ENCODE peak calls at places on chromosomes 6 and 20, in seven cellular contexts. One of them, this sample, is unnamed.
A peak's percentile ranks its signal among the peaks of the same experiment; 100 is the strongest.

GRCh38 chr20:33328157-33328556 is 45.1 kb downstream of the BPIFB1 start:
- DNase-seq in suprapubic skin: no peak
- DNase-seq in prostate gland: no peak
- DNase-seq in SK-N-SH: no peak
- DNase-seq in sigmoid colon: no peak
- DNase-seq in Panc1: no peak
- DNase-seq in GM23338: no peak
- DNase-seq in this sample: no peak

GRCh38 chr6:67630146-67630545 is 1004.9 kb upstream of the ADGRB3 start:
- DNase-seq in suprapubic skin: no peak
- DNase-seq in prostate gland: no peak
- DNase-seq in SK-N-SH: no peak
- DNase-seq in sigmoid colon: no peak
- DNase-seq in Panc1: no peak
- DNase-seq in GM23338: no peak
- DNase-seq in this sample: no peak

GRCh38 chr6:169884158-169884557 is 132.7 kb downstream of the ERMARD start:
- DNase-seq in suprapubic skin: no peak
- DNase-seq in prostate gland: no peak
- DNase-seq in SK-N-SH: peak; percentile 1
- DNase-seq in sigmoid colon: no peak
- DNase-seq in Panc1: no peak
- DNase-seq in GM23338: no peak
- DNase-seq in this sample: no peak

GRCh38 chr20:58393299-58393698 is 4.3 kb downstream of the VAPB start:
- DNase-seq in suprapubic skin: no peak
- DNase-seq in prostate gland: no peak
- DNase-seq in SK-N-SH: no peak
- DNase-seq in sigmoid colon: no peak
- DNase-seq in Panc1: no peak
- DNase-seq in GM23338: no peak
- DNase-seq in this sample: no peak

GRCh38 chr6:141309295-141309694 is 823.4 kb upstream of the GJE1 start:
- DNase-seq in suprapubic skin: no peak
- DNase-seq in prostate gland: no peak
- DNase-seq in SK-N-SH: no peak
- DNase-seq in sigmoid colon: no peak
- DNase-seq in Panc1: no peak
- DNase-seq in GM23338: peak; percentile 43
- DNase-seq in this sample: no peak

GRCh38 chr6:90502866-90503407 is 83.9 kb downstream of the MAP3K7 start:
- DNase-seq in suprapubic skin: no peak
- DNase-seq in prostate gland: no peak
- DNase-seq in SK-N-SH: no peak
- DNase-seq in sigmoid colon: no peak
- DNase-seq in Panc1: no peak
- DNase-seq in GM23338: peak; percentile 77
- DNase-seq in this sample: no peak

GRCh38 chr6:170049641-170050491 is 241.0 kb downstream of the DLL1 start:
- DNase-seq in suprapubic skin: peak; percentile 89
- DNase-seq in prostate gland: peak; percentile 48
- DNase-seq in SK-N-SH: peak; percentile 56
- DNase-seq in sigmoid colon: peak; percentile 99
- DNase-seq in Panc1: no peak
- DNase-seq in GM23338: no peak
- DNase-seq in this sample: no peak

GRCh38 chr6:128131566-128131965 is 230.7 kb upstream of the THEMIS start:
- DNase-seq in suprapubic skin: no peak
- DNase-seq in prostate gland: no peak
- DNase-seq in SK-N-SH: no peak
- DNase-seq in sigmoid colon: no peak
- DNase-seq in Panc1: no peak
- DNase-seq in GM23338: no peak
- DNase-seq in this sample: no peak

GRCh38 chr20:14219801-14220461 is 117.5 kb downstream of the FLRT3 start:
- DNase-seq in suprapubic skin: no peak
- DNase-seq in prostate gland: no peak
- DNase-seq in SK-N-SH: no peak
- DNase-seq in sigmoid colon: peak; percentile 48
- DNase-seq in Panc1: no peak
- DNase-seq in GM23338: peak; percentile 37
- DNase-seq in this sample: no peak

GRCh38 chr6:41779793-41780622 is at the start of gene FRS3:
- DNase-seq in suprapubic skin: peak; percentile 99
- DNase-seq in prostate gland: peak; percentile 97
- DNase-seq in SK-N-SH: peak; percentile 99
- DNase-seq in sigmoid colon: peak; percentile 99
- DNase-seq in Panc1: peak; percentile 71
- DNase-seq in GM23338: peak; percentile 97
- DNase-seq in this sample: peak; percentile 52
- TF ChIP-seq POLR2AphosphoS5 in suprapubic skin: no peak
- TF ChIP-seq POLR2AphosphoS5 in prostate gland: peak; percentile 86
- TF ChIP-seq POLR2AphosphoS5 in SK-N-SH: no peak
- TF ChIP-seq POLR2AphosphoS5 in sigmoid colon: peak; percentile 16
- TF ChIP-seq POLR2AphosphoS5 in Panc1: peak; percentile 69
- TF ChIP-seq POLR2AphosphoS5 in GM23338: peak; percentile 71
- TF ChIP-seq POLR2AphosphoS5 in this sample: peak; percentile 61

DNA sequence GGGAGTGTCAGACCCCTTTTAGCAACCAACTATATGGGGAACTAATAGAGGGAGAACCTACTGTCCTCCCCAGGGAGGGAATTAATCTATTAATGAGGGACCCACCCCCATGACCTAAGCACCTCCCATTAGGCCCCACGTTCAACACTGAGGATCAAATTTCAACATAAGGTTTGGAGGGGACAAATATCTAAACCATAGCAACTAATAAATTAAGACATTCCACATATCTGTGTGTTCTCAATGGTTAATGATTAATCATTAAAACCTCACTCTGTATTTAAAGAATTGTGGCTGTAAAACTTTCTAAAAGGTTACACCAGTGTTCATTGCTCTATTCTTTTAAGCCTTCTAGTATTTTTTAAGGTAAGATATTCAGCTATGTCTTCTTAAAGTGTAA is 500.4 kb upstream of the SULF2 start:
- DNase-seq in suprapubic skin: no peak
- DNase-seq in prostate gland: no peak
- DNase-seq in SK-N-SH: no peak
- DNase-seq in sigmoid colon: no peak
- DNase-seq in Panc1: no peak
- DNase-seq in GM23338: no peak
- DNase-seq in this sample: no peak
- H3K27ac ChIP-seq in suprapubic skin: no peak overlapping the region
- H3K27ac ChIP-seq in prostate gland: no peak overlapping the region
- H3K27ac ChIP-seq in SK-N-SH: no peak overlapping the region
- H3K27ac ChIP-seq in sigmoid colon: no peak overlapping the region
- H3K27ac ChIP-seq in Panc1: no peak overlapping the region
- H3K27ac ChIP-seq in GM23338: peak overlapping the region; percentile 13
- H3K27ac ChIP-seq in this sample: no peak overlapping the region

DNA sequence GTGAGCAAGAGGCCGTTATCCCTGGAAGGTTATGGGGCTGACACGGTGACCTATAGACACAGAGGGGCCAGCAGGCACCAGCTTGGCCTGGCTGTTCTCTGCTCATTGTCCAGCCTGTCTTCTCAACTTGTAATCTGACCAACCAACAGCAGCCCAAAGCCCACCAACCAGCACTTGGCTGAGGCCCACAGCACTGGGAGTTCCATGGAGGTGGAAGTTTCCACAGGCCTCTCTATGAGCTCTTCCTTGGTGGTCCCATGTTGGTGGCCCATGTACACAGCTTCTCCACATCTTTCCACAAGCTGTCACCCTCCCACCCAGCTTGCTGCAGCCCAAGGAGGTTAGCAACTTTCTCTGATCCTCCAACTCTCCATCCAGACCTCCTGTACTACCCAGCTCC is 56.2 kb upstream of the KLHL31 start:
- DNase-seq in suprapubic skin: no peak
- DNase-seq in prostate gland: no peak
- DNase-seq in SK-N-SH: no peak
- DNase-seq in sigmoid colon: no peak
- DNase-seq in Panc1: no peak
- DNase-seq in GM23338: no peak
- DNase-seq in this sample: no peak
- TF ChIP-seq POLR2AphosphoS5 in suprapubic skin: no peak
- TF ChIP-seq POLR2AphosphoS5 in prostate gland: no peak
- TF ChIP-seq POLR2AphosphoS5 in SK-N-SH: no peak
- TF ChIP-seq POLR2AphosphoS5 in sigmoid colon: no peak
- TF ChIP-seq POLR2AphosphoS5 in Panc1: no peak
- TF ChIP-seq POLR2AphosphoS5 in GM23338: no peak
- TF ChIP-seq POLR2AphosphoS5 in this sample: no peak

DNA sequence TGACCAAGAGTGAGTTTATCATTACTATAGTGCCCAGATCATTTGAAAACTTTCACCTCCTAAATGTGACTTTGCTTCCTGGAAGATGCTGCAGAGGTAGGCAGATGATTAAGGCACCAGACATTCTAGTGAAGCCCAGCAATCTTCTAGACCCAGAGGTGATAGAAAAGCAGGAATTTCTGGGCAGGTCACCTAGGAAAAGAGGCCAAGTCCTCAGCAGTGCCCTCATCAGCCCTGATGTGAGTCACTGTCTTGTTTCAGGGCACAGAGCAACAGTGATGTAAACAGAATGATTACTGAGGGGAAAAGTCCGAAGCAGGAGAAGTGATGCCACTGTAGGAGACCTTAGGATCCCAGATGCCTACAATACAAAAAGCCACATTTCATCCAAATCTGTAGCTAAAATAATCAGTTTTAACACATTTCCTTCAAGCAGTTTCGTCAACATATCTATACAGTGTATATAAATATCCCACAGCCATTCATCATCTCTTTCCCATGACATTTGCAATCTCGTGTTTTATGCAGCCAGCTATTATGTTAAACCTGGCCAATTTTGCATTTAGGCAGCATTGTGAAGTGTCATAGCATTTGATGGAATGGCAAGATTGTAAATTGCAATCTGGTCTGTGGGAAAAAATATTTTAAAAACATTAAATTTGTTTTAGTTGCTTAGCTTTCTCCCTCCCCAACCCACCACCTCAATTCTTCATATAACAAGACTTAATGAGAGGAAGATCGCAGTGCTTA is 401.2 kb upstream of the RNF217 start:
- DNase-seq in suprapubic skin: no peak
- DNase-seq in prostate gland: no peak
- DNase-seq in SK-N-SH: no peak
- DNase-seq in sigmoid colon: no peak
- DNase-seq in Panc1: no peak
- DNase-seq in GM23338: no peak
- DNase-seq in this sample: no peak
- H3K27ac ChIP-seq in suprapubic skin: no peak overlapping the region
- H3K27ac ChIP-seq in prostate gland: no peak overlapping the region
- H3K27ac ChIP-seq in SK-N-SH: no peak overlapping the region
- H3K27ac ChIP-seq in sigmoid colon: no peak overlapping the region
- H3K27ac ChIP-seq in Panc1: peak overlapping the region; percentile 55
- H3K27ac ChIP-seq in GM23338: no peak overlapping the region
- H3K27ac ChIP-seq in this sample: no peak overlapping the region

DNA sequence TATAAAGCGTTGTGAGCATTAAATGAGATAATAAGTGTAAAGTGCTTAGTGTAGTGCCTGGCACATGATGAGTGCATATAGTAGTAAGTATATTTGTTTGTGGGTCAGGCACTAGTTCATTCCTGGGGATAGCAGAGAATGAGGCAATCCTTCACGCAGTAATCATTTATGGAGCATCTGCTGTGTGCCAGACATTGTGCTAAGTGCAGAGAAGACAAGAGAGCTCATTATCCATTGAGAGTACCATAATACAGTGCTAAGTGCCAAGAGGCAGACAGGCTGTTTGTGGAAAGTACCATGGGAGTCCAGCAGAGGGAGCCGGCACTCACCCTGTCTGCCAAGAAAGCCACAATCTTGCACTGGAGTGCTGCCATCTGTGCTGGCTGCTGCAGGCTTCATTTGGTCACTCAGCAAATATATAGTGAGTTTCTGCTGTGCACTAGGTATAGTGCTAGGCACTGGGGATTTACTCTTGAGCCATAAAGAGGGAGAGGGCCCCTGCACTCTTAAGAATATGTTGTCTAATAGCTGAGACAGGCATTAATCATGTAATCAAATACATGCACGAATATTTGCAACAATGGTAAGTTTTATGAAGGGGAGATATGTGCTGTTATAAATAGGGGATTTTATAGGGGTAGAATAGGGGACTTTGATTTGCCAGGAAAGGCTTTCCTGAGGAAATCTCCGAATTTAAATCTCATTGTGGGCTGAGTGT is 12.9 kb upstream of the MROH8 start:
- DNase-seq in suprapubic skin: peak; percentile 93
- DNase-seq in prostate gland: peak; percentile 88
- DNase-seq in SK-N-SH: peak; percentile 78
- DNase-seq in sigmoid colon: peak; percentile 95
- DNase-seq in Panc1: peak; percentile 61
- DNase-seq in GM23338: peak; percentile 80
- DNase-seq in this sample: no peak
- TF ChIP-seq POLR2AphosphoS5 in suprapubic skin: no peak
- TF ChIP-seq POLR2AphosphoS5 in prostate gland: peak; percentile 82
- TF ChIP-seq POLR2AphosphoS5 in SK-N-SH: no peak
- TF ChIP-seq POLR2AphosphoS5 in sigmoid colon: no peak
- TF ChIP-seq POLR2AphosphoS5 in Panc1: no peak
- TF ChIP-seq POLR2AphosphoS5 in GM23338: no peak
- TF ChIP-seq POLR2AphosphoS5 in this sample: no peak

DNA sequence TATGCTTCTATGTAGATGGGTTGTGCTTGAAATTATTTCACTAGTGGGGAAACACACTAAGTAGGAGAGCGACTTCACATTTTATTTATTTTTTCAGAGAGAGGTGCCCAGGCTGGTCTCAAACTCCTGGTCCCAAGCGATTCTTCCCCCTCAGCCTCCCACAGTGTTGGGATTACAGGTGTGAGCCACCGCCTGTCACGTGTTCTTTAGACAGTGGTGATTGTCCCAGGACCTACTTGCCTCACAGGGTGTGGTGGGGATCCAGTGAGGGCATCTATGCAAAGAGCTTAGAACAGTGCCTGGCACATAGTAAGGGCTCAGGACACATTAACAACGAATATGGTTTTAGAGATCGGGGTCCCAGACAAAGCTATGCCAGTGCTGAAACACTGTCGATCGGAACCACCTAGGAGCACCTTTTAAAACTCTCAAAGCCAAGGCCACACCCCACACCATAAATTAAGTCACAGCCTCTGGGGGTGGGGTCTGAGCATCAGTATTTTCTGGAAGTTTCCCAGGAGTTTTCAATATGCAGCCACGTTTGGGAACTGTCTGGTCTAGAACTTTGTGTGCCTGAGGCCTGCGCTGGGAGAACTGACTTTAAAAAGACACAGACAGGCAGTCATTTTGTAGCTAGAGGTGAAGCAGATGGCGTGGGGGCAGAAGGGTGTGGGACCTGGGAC is 4.8 kb upstream of the BCAS4 start:
- DNase-seq in suprapubic skin: no peak
- DNase-seq in prostate gland: no peak
- DNase-seq in SK-N-SH: no peak
- DNase-seq in sigmoid colon: peak; percentile 56
- DNase-seq in Panc1: no peak
- DNase-seq in GM23338: no peak
- DNase-seq in this sample: no peak
- H3K27ac ChIP-seq in suprapubic skin: peak overlapping the region; percentile 77
- H3K27ac ChIP-seq in prostate gland: peak overlapping the region; percentile 86
- H3K27ac ChIP-seq in SK-N-SH: peak overlapping the region; percentile 73
- H3K27ac ChIP-seq in sigmoid colon: peak overlapping the region; percentile 78
- H3K27ac ChIP-seq in Panc1: peak overlapping the region; percentile 99
- H3K27ac ChIP-seq in GM23338: peak overlapping the region; percentile 26
- H3K27ac ChIP-seq in this sample: peak overlapping the region; percentile 95

This sample was measured in SK-N-MC.